ENCODE peak calls at places on chromosome 13, in five cellular contexts. One of them, this sample, is unnamed.

GRCh38 chr13:34265016-34265692 is 447.2 kb downstream of the RFC3 start:
- DNase-seq in ovary: no peak
- DNase-seq in transverse colon: no peak
- DNase-seq in tibial nerve: no peak
- DNase-seq in K562: no peak
- DNase-seq in this sample: no peak

GRCh38 chr13:106373989-106374572 is 161.4 kb downstream of the EFNB2 start:
- DNase-seq in ovary: no peak
- DNase-seq in tibial nerve: no peak
- DNase-seq in transverse colon: no peak
- DNase-seq in K562: no peak
- DNase-seq in this sample: no peak

GRCh38 chr13:28684257-28684656 is 25.3 kb downstream of the POMP start:
- DNase-seq in tibial nerve: no peak
- DNase-seq in transverse colon: peak
- DNase-seq in K562: no peak
- DNase-seq in ovary: no peak
- DNase-seq in this sample: no peak

GRCh38 chr13:27969073-27969865 is at the start of gene CDX2:
- DNase-seq in K562: no peak
- DNase-seq in tibial nerve: no peak
- DNase-seq in ovary: no peak
- DNase-seq in transverse colon: peak
- DNase-seq in this sample: no peak

GRCh38 chr13:25227690-25228089 is 55.6 kb upstream of the AMER2 start:
- DNase-seq in tibial nerve: no peak
- DNase-seq in K562: no peak
- DNase-seq in transverse colon: no peak
- DNase-seq in ovary: no peak
- DNase-seq in this sample: peak

GRCh38 chr13:73040968-73041580 is 17.7 kb upstream of the KLF5 start:
- DNase-seq in ovary: no peak
- DNase-seq in tibial nerve: no peak
- DNase-seq in transverse colon: peak
- DNase-seq in K562: no peak
- DNase-seq in this sample: no peak

GRCh38 chr13:75687145-75687763 is 51.1 kb downstream of the LMO7 start:
- DNase-seq in tibial nerve: no peak
- DNase-seq in ovary: no peak
- DNase-seq in K562: peak
- DNase-seq in transverse colon: no peak
- DNase-seq in this sample: no peak

GRCh38 chr13:21014666-21015170 is 46.7 kb downstream of the LATS2 start:
- DNase-seq in tibial nerve: no peak
- DNase-seq in K562: no peak
- DNase-seq in transverse colon: no peak
- DNase-seq in ovary: peak
- DNase-seq in this sample: no peak

GRCh38 chr13:48456546-48456945 is 43.6 kb upstream of the LPAR6 start:
- DNase-seq in ovary: no peak
- DNase-seq in transverse colon: no peak
- DNase-seq in tibial nerve: no peak
- DNase-seq in K562: no peak
- DNase-seq in this sample: no peak

GRCh38 chr13:72384879-72385278 is 342.6 kb downstream of the MZT1 start:
- DNase-seq in transverse colon: no peak
- DNase-seq in tibial nerve: peak
- DNase-seq in K562: no peak
- DNase-seq in ovary: no peak
- DNase-seq in this sample: no peak

GRCh38 chr13:100361504-100361903 is 227.1 kb downstream of the GGACT start:
- DNase-seq in transverse colon: no peak
- DNase-seq in tibial nerve: no peak
- DNase-seq in K562: no peak
- DNase-seq in ovary: no peak
- DNase-seq in this sample: no peak

GRCh38 chr13:52128714-52129700 is at the start of gene NEK5:
- DNase-seq in K562: peak
- DNase-seq in ovary: peak
- DNase-seq in transverse colon: peak
- DNase-seq in tibial nerve: peak
- DNase-seq in this sample: no peak

GRCh38 chr13:52749446-52749845 is 9.8 kb upstream of the CNMD start:
- DNase-seq in ovary: no peak
- DNase-seq in transverse colon: no peak
- DNase-seq in tibial nerve: no peak
- DNase-seq in K562: no peak
- DNase-seq in this sample: no peak

GRCh38 chr13:95182570-95183285 is 118.5 kb downstream of the ABCC4 start:
- DNase-seq in ovary: no peak
- DNase-seq in transverse colon: no peak
- DNase-seq in K562: no peak
- DNase-seq in tibial nerve: no peak
- DNase-seq in this sample: no peak

GRCh38 chr13:50409186-50409585 is 393.9 kb downstream of the KCNRG start:
- DNase-seq in tibial nerve: no peak
- DNase-seq in transverse colon: no peak
- DNase-seq in ovary: no peak
- DNase-seq in K562: no peak
- DNase-seq in this sample: peak

GRCh38 chr13:42740753-42741152 is 40.6 kb upstream of the FAM216B start:
- DNase-seq in ovary: peak
- DNase-seq in K562: peak
- DNase-seq in transverse colon: peak
- DNase-seq in tibial nerve: peak
- DNase-seq in this sample: no peak

GRCh38 chr13:113981201-113981605 is 7.3 kb upstream of the C13orf46 start:
- DNase-seq in ovary: peak
- DNase-seq in tibial nerve: peak
- DNase-seq in transverse colon: peak
- DNase-seq in K562: no peak
- DNase-seq in this sample: no peak

GRCh38 chr13:113978741-113979481 is 5.0 kb upstream of the C13orf46 start:
- DNase-seq in ovary: peak
- DNase-seq in K562: no peak
- DNase-seq in tibial nerve: no peak
- DNase-seq in transverse colon: no peak
- DNase-seq in this sample: no peak

GRCh38 chr13:113980489-113981064 is 6.7 kb upstream of the C13orf46 start:
- DNase-seq in tibial nerve: no peak
- DNase-seq in K562: no peak
- DNase-seq in transverse colon: no peak
- DNase-seq in ovary: no peak
- DNase-seq in this sample: no peak

GRCh38 chr13:113981611-113982295 is 7.9 kb upstream of the C13orf46 start:
- DNase-seq in transverse colon: no peak
- DNase-seq in tibial nerve: no peak
- DNase-seq in K562: no peak
- DNase-seq in ovary: peak
- DNase-seq in this sample: no peak

GRCh38 chr13:113979791-113980471 is 6.1 kb upstream of the C13orf46 start:
- DNase-seq in tibial nerve: no peak
- DNase-seq in transverse colon: no peak
- DNase-seq in ovary: peak
- DNase-seq in K562: no peak
- DNase-seq in this sample: no peak
- TF ChIP-seq EP300 in tibial nerve: no peak
- TF ChIP-seq EP300 in transverse colon: no peak
- TF ChIP-seq EP300 in ovary: no peak
- TF ChIP-seq EP300 in K562: no peak
- TF ChIP-seq EP300 in this sample: no peak

GRCh38 chr13:44311011-44311481 is 62.6 kb upstream of the SERP2 start:
- DNase-seq in transverse colon: no peak
- DNase-seq in tibial nerve: no peak
- DNase-seq in ovary: no peak
- DNase-seq in K562: no peak
- DNase-seq in this sample: no peak
- TF ChIP-seq EP300 in transverse colon: no peak
- TF ChIP-seq EP300 in tibial nerve: no peak
- TF ChIP-seq EP300 in ovary: no peak
- TF ChIP-seq EP300 in K562: no peak
- TF ChIP-seq EP300 in this sample: no peak

DNA sequence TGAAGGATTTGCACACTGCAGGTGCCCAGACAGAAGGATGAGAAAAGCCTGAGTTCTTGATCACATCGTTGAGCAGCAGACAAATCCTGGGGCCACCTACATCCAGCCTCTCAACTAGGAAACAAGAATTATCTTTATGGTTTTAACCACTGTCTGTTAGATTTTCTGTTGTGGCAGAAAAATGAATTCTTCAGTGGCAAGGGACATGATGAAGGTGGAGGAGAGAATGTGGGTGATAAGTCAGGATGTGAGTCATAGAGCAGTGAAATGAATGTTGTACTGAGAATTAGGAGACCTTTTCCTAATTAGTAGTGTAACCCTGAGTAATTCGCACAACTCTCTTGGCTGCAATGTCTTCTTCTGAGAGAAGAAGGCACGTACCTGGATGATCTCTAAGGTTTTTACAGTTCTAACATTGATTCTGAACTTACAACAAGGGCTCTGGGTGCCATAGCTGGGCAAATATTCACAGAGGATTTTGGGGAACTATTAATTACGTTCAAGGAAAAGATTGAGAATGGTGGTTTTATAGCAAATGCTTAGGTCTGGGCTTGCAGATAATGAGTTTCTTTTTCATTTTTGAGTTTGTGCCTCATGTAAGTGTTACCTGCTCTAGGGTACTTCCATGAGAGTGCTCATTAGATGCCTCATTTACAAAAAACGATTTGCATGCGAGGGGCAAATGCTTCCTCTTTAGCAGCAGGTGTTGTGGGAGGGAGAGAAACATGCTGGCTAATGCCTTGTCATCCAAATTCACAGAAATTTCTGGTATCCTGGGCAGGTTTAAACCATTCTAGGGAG is 111.0 kb upstream of the KL start:
- DNase-seq in transverse colon: no peak
- DNase-seq in K562: no peak
- DNase-seq in ovary: no peak
- DNase-seq in tibial nerve: no peak
- DNase-seq in this sample: no peak
- TF ChIP-seq EP300 in transverse colon: no peak
- TF ChIP-seq EP300 in K562: no peak
- TF ChIP-seq EP300 in ovary: no peak
- TF ChIP-seq EP300 in tibial nerve: no peak
- TF ChIP-seq EP300 in this sample: no peak

GRCh38 chr13:66703597-66703996 is 526.5 kb downstream of the PCDH9 start:
- DNase-seq in ovary: no peak
- DNase-seq in transverse colon: no peak
- DNase-seq in tibial nerve: no peak
- DNase-seq in K562: no peak
- DNase-seq in this sample: no peak

GRCh38 chr13:66700336-66700735 is 529.8 kb downstream of the PCDH9 start:
- DNase-seq in tibial nerve: no peak
- DNase-seq in ovary: no peak
- DNase-seq in transverse colon: no peak
- DNase-seq in K562: no peak
- DNase-seq in this sample: no peak

GRCh38 chr13:66704110-66704509 is 526.0 kb downstream of the PCDH9 start:
- DNase-seq in K562: no peak
- DNase-seq in ovary: no peak
- DNase-seq in tibial nerve: no peak
- DNase-seq in transverse colon: no peak
- DNase-seq in this sample: no peak
- TF ChIP-seq EP300 in K562: no peak
- TF ChIP-seq EP300 in ovary: no peak
- TF ChIP-seq EP300 in tibial nerve: no peak
- TF ChIP-seq EP300 in transverse colon: no peak
- TF ChIP-seq EP300 in this sample: no peak

DNA sequence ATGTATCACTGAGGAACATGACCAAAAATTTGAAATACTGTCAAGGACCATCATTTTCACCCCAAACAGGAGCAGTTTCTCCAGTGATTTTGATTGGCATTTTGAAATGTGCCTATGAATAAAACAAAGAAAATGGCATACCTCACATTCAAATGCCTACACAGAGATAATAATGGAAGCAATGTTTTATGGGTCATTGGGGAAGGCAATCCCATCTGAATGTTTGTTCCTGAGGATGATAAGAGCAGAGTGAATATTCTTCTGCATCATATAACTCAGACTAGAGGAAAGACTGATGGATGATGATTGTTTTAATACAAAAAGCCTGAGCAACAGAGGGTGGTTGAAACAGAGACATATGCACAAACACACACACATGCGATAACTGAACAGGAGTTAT is 2749.9 kb downstream of the PCDH9 start:
- DNase-seq in ovary: no peak
- DNase-seq in transverse colon: no peak
- DNase-seq in tibial nerve: no peak
- DNase-seq in K562: no peak
- DNase-seq in this sample: no peak
- TF ChIP-seq EP300 in ovary: no peak
- TF ChIP-seq EP300 in transverse colon: no peak
- TF ChIP-seq EP300 in tibial nerve: no peak
- TF ChIP-seq EP300 in K562: no peak
- TF ChIP-seq EP300 in this sample: no peak

GRCh38 chr13:24127116-24127631 is 33.3 kb upstream of the SPATA13 start:
- DNase-seq in ovary: no peak
- DNase-seq in transverse colon: peak
- DNase-seq in tibial nerve: no peak
- DNase-seq in K562: no peak
- DNase-seq in this sample: no peak

GRCh38 chr13:24128112-24128511 is 32.4 kb upstream of the SPATA13 start:
- DNase-seq in tibial nerve: no peak
- DNase-seq in ovary: no peak
- DNase-seq in K562: no peak
- DNase-seq in transverse colon: no peak
- DNase-seq in this sample: no peak

GRCh38 chr13:24131749-24132148 is 28.8 kb upstream of the SPATA13 start:
- DNase-seq in tibial nerve: no peak
- DNase-seq in transverse colon: no peak
- DNase-seq in K562: no peak
- DNase-seq in ovary: no peak
- DNase-seq in this sample: no peak

GRCh38 chr13:24128962-24129361 is 31.6 kb upstream of the SPATA13 start:
- DNase-seq in ovary: no peak
- DNase-seq in tibial nerve: no peak
- DNase-seq in transverse colon: no peak
- DNase-seq in K562: no peak
- DNase-seq in this sample: no peak

GRCh38 chr13:24130134-24130792 is 30.3 kb upstream of the SPATA13 start:
- DNase-seq in ovary: no peak
- DNase-seq in transverse colon: no peak
- DNase-seq in tibial nerve: no peak
- DNase-seq in K562: no peak
- DNase-seq in this sample: no peak
- TF ChIP-seq EP300 in ovary: no peak
- TF ChIP-seq EP300 in transverse colon: no peak
- TF ChIP-seq EP300 in tibial nerve: no peak
- TF ChIP-seq EP300 in K562: no peak
- TF ChIP-seq EP300 in this sample: no peak

This sample was measured in esophagus muscularis mucosa.